ENCODE peak calls at places on chromosomes 2 and 18, in five cellular contexts. K, Q, O, B and A are unnamed samples.

GRCh38 chr2:206083602-206084467 is 2.1 kb downstream of the INO80D start:
- DNase-seq in Q (no peak), K (peak), O (no peak), B (no peak), A (no peak)

GRCh38 chr2:214753455-214753854 is 56.0 kb downstream of the BARD1 start:
- DNase-seq in B (no peak), K (no peak), O (no peak), Q (no peak), A (no peak)

GRCh38 chr2:68911246-68911645 is 40.0 kb upstream of the BMP10 start:
- DNase-seq in Q (no peak), K (no peak), O (no peak), B (no peak), A (no peak)

GRCh38 chr18:38981382-38981781 is 1415.8 kb upstream of the CELF4 start:
- DNase-seq in B (no peak), O (no peak), K (no peak), Q (no peak), A (no peak)

GRCh38 chr2:231991664-231992063 is 30.2 kb downstream of the DIS3L2 start:
- DNase-seq in B (no peak), K (peak), O (no peak), Q (no peak), A (no peak)

GRCh38 chr2:189210250-189211075 is 30.9 kb upstream of the COL5A2 start:
- DNase-seq in Q (peak), K (peak), B (peak), O (no peak), A (no peak)

GRCh38 chr2:11829947-11830707 is 83.7 kb downstream of the LPIN1 start:
- DNase-seq in O (no peak), Q (peak), B (peak), K (peak), A (peak)

GRCh38 chr2:156098506-156098905 is 234.0 kb downstream of the NR4A2 start:
- DNase-seq in O (no peak), B (no peak), K (no peak), Q (no peak), A (no peak)

GRCh38 chr2:108189316-108189715 is 50.5 kb upstream of the SULT1C3 start:
- DNase-seq in O (no peak), K (peak), Q (no peak), B (peak), A (no peak)

GRCh38 chr2:185998562-185999070 is 260.0 kb downstream of the FSIP2 start:
- DNase-seq in K (no peak), O (no peak), B (no peak), Q (no peak), A (no peak)

GRCh38 chr2:46045888-46046287 is 251.3 kb upstream of the EPAS1 start:
- DNase-seq in K (no peak), O (no peak), B (no peak), Q (no peak), A (no peak)

GRCh38 chr2:239553376-239554000 is 152.7 kb upstream of the HDAC4 start:
- DNase-seq in Q (no peak), B (no peak), K (no peak), O (no peak), A (no peak)

GRCh38 chr18:48931680-48932461 is 18.9 kb downstream of the SMAD7 start:
- DNase-seq in K (peak), Q (no peak), O (no peak), B (no peak), A (no peak)

GRCh38 chr2:215711484-215712034 is 275.7 kb upstream of the FN1 start:
- DNase-seq in Q (no peak), K (peak), O (no peak), B (no peak), A (no peak)

GRCh38 chr2:241372376-241372992 is 16.4 kb downstream of the FARP2 start:
- DNase-seq in Q (no peak), B (no peak), K (no peak), O (no peak), A (no peak)

GRCh38 chr18:3791258-3791657 is 341.3 kb downstream of the TGIF1 start:
- DNase-seq in Q (no peak), O (no peak), B (no peak), K (no peak), A (peak)

GRCh38 chr2:224101820-224102630 is 62.9 kb upstream of the SERPINE2 start:
- DNase-seq in B (no peak), Q (peak), O (no peak), K (peak), A (no peak)

GRCh38 chr18:22674300-22674699 is 256.6 kb upstream of the CTAGE1 start:
- DNase-seq in B (no peak), Q (peak), K (peak), O (no peak), A (no peak)

GRCh38 chr2:52632543-52632942 is 1135.1 kb upstream of the CHAC2 start:
- DNase-seq in Q (no peak), K (no peak), B (no peak), O (no peak), A (no peak)

GRCh38 chr18:48831802-48832201 is 119.0 kb downstream of the SMAD7 start:
- DNase-seq in Q (no peak), K (no peak), B (no peak), O (no peak), A (no peak)

GRCh38 chr2:145984541-145984940 is 1464.6 kb upstream of the ZEB2 start:
- DNase-seq in O (no peak), Q (no peak), K (peak), B (no peak), A (no peak)

GRCh38 chr2:85253890-85254289 is 73.9 kb downstream of the TGOLN2 start:
- DNase-seq in O (no peak), Q (no peak), B (no peak), K (no peak), A (no peak)

GRCh38 chr2:24822049-24822706 is 29.0 kb downstream of the CENPO start:
- DNase-seq in B (no peak), K (no peak), O (no peak), Q (no peak), A (no peak)

GRCh38 chr2:70999362-70999761 is 4.7 kb upstream of the TEX261 start:
- DNase-seq in B (no peak), O (no peak), Q (no peak), K (no peak), A (no peak)

GRCh38 chr18:59383831-59384230 is 24.8 kb upstream of the LMAN1 start:
- DNase-seq in O (peak), B (peak), K (no peak), Q (no peak), A (peak)

GRCh38 chr2:164890533-164890932 is 48.9 kb upstream of the COBLL1 start:
- DNase-seq in O (no peak), B (no peak), Q (no peak), K (no peak), A (no peak)

GRCh38 chr2:225270053-225270452 is 129.5 kb upstream of the NYAP2 start:
- DNase-seq in O (no peak), K (no peak), Q (no peak), B (peak), A (no peak)

GRCh38 chr2:8028981-8029380 is 652.9 kb upstream of the ID2 start:
- DNase-seq in K (no peak), O (no peak), Q (no peak), B (peak), A (peak)

GRCh38 chr18:452801-453200 is 47.7 kb downstream of the COLEC12 start:
- DNase-seq in Q (no peak), B (no peak), K (no peak), O (no peak), A (no peak)

GRCh38 chr18:50195689-50196088 is 742 bp upstream of the MYO5B start:
- DNase-seq in Q (no peak), B (no peak), O (no peak), K (no peak), A (no peak)

GRCh38 chr2:236968101-236968886 is 117.4 kb upstream of the COPS8 start:
- DNase-seq in Q (no peak), O (no peak), B (no peak), K (no peak), A (no peak)

GRCh38 chr2:164510895-164511294 is 110.4 kb downstream of the GRB14 start:
- DNase-seq in K (no peak), Q (no peak), B (no peak), O (no peak), A (no peak)

GRCh38 chr2:237692601-237693079 is 65.3 kb downstream of the LRRFIP1 start:
- DNase-seq in Q (no peak), B (peak), K (peak), O (no peak), A (no peak)

GRCh38 chr2:9844036-9844483 is 786 bp downstream of the TAF1B start:
- DNase-seq in K (peak), Q (no peak), O (no peak), B (peak), A (no peak)

GRCh38 chr2:165499131-165499530 is 29.6 kb downstream of the CSRNP3 start:
- DNase-seq in B (no peak), O (no peak), K (no peak), Q (no peak), A (no peak)

GRCh38 chr18:56831988-56832387 is 180.8 kb downstream of the WDR7 start:
- DNase-seq in Q (no peak), B (no peak), O (no peak), K (no peak), A (no peak)

GRCh38 chr18:67514901-67515540 is 1.5 kb downstream of the DSEL start:
- DNase-seq in B (no peak), Q (no peak), O (no peak), K (peak), A (no peak)